ENCODE peak calls at places on chromosomes 5 and 9, in nine cellular contexts. J is body of pancreas, B is Peyer's patch, S is breast epithelium, W is heart left ventricle, I is stomach, P is H1, G is testis, M is tibial nerve. T is an unnamed sample.

GRCh38 chr5:107889387-107889786 is 218.7 kb upstream of the EFNA5 start:
- DNase-seq in J (no peak), B (no peak), S (no peak), W (no peak), I (no peak), P (no peak), G (no peak), M (no peak), T (no peak)

GRCh38 chr9:113388833-113389232 is 12.0 kb upstream of the HDHD3 start:
- DNase-seq in J (peak; percentile 88), B (no peak), S (no peak), W (no peak), I (peak; percentile 94), P (no peak), G (no peak), M (no peak), T (no peak)

GRCh38 chr5:34051374-34051980 is 8.5 kb upstream of the C1QTNF3 start:
- DNase-seq in J (no peak), B (no peak), S (no peak), W (no peak), I (no peak), P (no peak), G (no peak), M (no peak), T (no peak)

GRCh38 chr9:109194157-109194556 is 27.1 kb upstream of the FRRS1L start:
- DNase-seq in J (no peak), B (no peak), S (no peak), W (no peak), I (no peak), P (no peak), G (no peak), M (no peak), T (no peak)

GRCh38 chr9:129776566-129776937 is 23.7 kb upstream of the PTGES start:
- DNase-seq in J (no peak), B (no peak), S (no peak), W (peak; percentile 52), I (no peak), P (no peak), G (no peak), M (no peak), T (no peak)

GRCh38 chr9:99336005-99336404 is 113.9 kb downstream of the SEC61B start:
- DNase-seq in J (no peak), B (no peak), S (no peak), W (no peak), I (no peak), P (no peak), G (no peak), M (no peak), T (no peak)

GRCh38 chr5:17118631-17119030 is 98.8 kb upstream of the BASP1 start:
- DNase-seq in J (peak; percentile 79), B (no peak), S (peak; percentile 22), W (peak; percentile 58), I (peak; percentile 41), P (no peak), G (peak; percentile 54), M (peak; percentile 21), T (no peak)

GRCh38 chr9:33193818-33194217 is 26.7 kb upstream of the B4GALT1 start:
- DNase-seq in J (no peak), B (no peak), S (no peak), W (no peak), I (no peak), P (no peak), G (no peak), M (no peak), T (no peak)

GRCh38 chr5:74693176-74693575 is 8.1 kb downstream of the HEXB start:
- DNase-seq in J (no peak), B (no peak), S (no peak), W (no peak), I (no peak), P (no peak), G (no peak), M (no peak), T (no peak)

GRCh38 chr5:165242701-165243100 is 1737.3 kb downstream of the MAT2B start:
- DNase-seq in J (no peak), B (no peak), S (no peak), W (no peak), I (no peak), P (no peak), G (no peak), M (no peak), T (no peak)

GRCh38 chr5:62144395-62145022 is 161.5 kb upstream of the KIF2A start:
- DNase-seq in J (peak; percentile 37), B (no peak), S (no peak), W (no peak), I (peak; percentile 70), P (no peak), G (no peak), M (no peak), T (no peak)

GRCh38 chr5:111699324-111699723 is 57.7 kb downstream of the NREP start:
- DNase-seq in J (no peak), B (no peak), S (no peak), W (no peak), I (no peak), P (no peak), G (no peak), M (no peak), T (no peak)

GRCh38 chr5:59328801-59329296 is 564.7 kb downstream of the PDE4D start:
- DNase-seq in J (no peak), B (no peak), S (no peak), W (peak; percentile 62), I (no peak), P (no peak), G (no peak), M (no peak), T (no peak)

GRCh38 chr9:110173322-110173642 is 34.7 kb downstream of the C9orf152 start:
- DNase-seq in J (no peak), B (no peak), S (no peak), W (no peak), I (no peak), P (no peak), G (no peak), M (no peak), T (no peak)

GRCh38 chr9:86821011-86821845 is 126.1 kb downstream of the GAS1 start:
- DNase-seq in J (no peak), B (no peak), S (no peak), W (no peak), I (no peak), P (no peak), G (no peak), M (no peak), T (no peak)

GRCh38 chr5:78533356-78533755 is 115.2 kb downstream of the LHFPL2 start:
- DNase-seq in J (no peak), B (no peak), S (no peak), W (no peak), I (no peak), P (no peak), G (no peak), M (no peak), T (no peak)

DNA sequence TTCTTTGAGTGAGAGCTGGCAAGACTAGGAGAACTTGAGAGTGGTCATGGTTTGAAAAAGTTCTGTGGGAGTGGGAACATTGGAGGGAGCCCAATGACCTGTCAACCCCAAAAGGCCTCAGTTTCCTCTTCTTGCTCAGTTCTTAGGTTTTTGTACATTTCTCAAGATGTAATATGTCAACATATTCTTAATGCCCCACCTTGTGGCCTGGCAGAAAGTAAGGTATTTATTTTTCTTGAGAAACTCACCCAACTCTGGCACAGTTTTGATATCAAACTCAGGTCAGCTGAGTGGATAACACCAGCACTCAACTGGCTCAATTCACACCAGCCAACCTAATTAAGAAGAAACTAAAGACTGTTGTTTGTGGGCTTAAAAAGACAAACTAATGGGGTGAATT is 123.0 kb upstream of the SLC27A6 start:
- DNase-seq in J (no peak), B (no peak), S (no peak), W (no peak), I (no peak), P (no peak), G (no peak), M (no peak), T (no peak)
- TF ChIP-seq CTCF in J (no peak), B (no peak), S (no peak), W (no peak), I (no peak), P (no peak), G (no peak), M (no peak), T (no peak)

DNA sequence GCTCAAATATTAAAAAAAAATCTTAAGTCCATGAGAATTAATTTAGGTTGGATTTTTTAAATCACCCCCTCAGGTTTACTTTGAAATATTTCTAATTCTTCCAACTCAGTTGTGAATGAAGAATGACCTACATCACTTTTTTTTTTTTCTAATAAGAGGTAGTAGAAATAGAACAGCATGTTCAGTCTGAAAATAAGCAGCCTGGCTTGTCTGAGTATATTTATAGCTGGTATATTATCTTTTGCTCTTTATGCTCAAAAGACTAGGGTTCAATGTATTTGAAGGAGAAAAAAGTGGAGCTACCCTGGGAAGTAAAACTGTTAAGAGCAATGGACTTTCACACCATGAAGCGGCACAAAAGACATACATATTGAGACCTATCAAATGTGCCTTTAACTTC is 175.3 kb upstream of the CDH12 start:
- DNase-seq in J (no peak), B (no peak), S (no peak), W (no peak), I (no peak), P (no peak), G (no peak), M (no peak), T (no peak)
- H3K27ac ChIP-seq in J (no peak overlapping the region), B (no peak overlapping the region), S (no peak overlapping the region), W (peak overlapping the region; percentile 58), I (no peak overlapping the region), P (no peak overlapping the region), G (no peak overlapping the region), M (no peak overlapping the region), T (no peak overlapping the region)

GRCh38 chr9:132984202-132985062 is 5.9 kb downstream of the GFI1B start:
- DNase-seq in J (no peak), B (no peak), S (no peak), W (no peak), I (no peak), P (no peak), G (no peak), M (no peak), T (no peak)
- TF ChIP-seq POLR2A in J (no peak), B (no peak), S (no peak), W (no peak), I (no peak), P (no peak), G (no peak), M (no peak), T (no peak)

GRCh38 chr9:71766663-71767062 is 1.6 kb downstream of the CEMIP2 start:
- DNase-seq in J (peak; percentile 22), B (no peak), S (no peak), W (no peak), I (no peak), P (no peak), G (no peak), M (no peak), T (no peak)

GRCh38 chr9:71765693-71766092 is 2.6 kb downstream of the CEMIP2 start:
- DNase-seq in J (no peak), B (no peak), S (no peak), W (no peak), I (no peak), P (no peak), G (no peak), M (no peak), T (no peak)

GRCh38 chr9:71769175-71770165 is 1.2 kb upstream of the CEMIP2 start:
- DNase-seq in J (peak; percentile 96), B (peak; percentile 91), S (peak; percentile 84), W (peak; percentile 89), I (peak; percentile 89), P (peak; percentile 88), G (peak; percentile 77), M (peak; percentile 53), T (no peak)

GRCh38 chr9:71767421-71768321 is 642 bp downstream of the CEMIP2 start:
- DNase-seq in J (peak; percentile 16), B (no peak), S (no peak), W (no peak), I (peak; percentile 34), P (peak; percentile 63), G (peak; percentile 26), M (no peak), T (no peak)

GRCh38 chr9:71768388-71769174 is at the start of gene CEMIP2:
- DNase-seq in J (peak; percentile 95), B (peak; percentile 83), S (peak; percentile 85), W (peak; percentile 93), I (peak; percentile 93), P (peak; percentile 90), G (peak; percentile 90), M (peak; percentile 72), T (no peak)
- TF ChIP-seq CTCF in J (peak; percentile 25), B (peak; percentile 70), S (no peak), W (peak; percentile 42), I (no peak), P (peak; percentile 52), G (no peak), M (peak; percentile 55), T (peak; percentile 10)

T was measured in vagina.